ENCODE peak calls at places on chromosomes 5 and 9, in nine cellular contexts. H is Kasumi-1; K is EH; D is T follicular helper cell; R is activated CD8-positive, alpha-beta memory T cell treated with anti-CD3 and anti-CD28 coated beads, Interleukin-2, amount 50 U/mL, for 4 hours; Y is endodermal cell; Q is endothelial cell; P is anterior cingulate cortex; V is NCI-H1417. N is an unnamed sample.
A peak's percentile ranks its signal among the peaks of the same experiment; 100 is the strongest.

GRCh38 chr5:66144799-66145390 is 795 bp downstream of the SREK1 start:
- DNase-seq in H (peak; percentile 79), K (no peak), D (no peak), R (no peak), Y (no peak), Q (no peak), P (no peak), V (peak; percentile 92), N (no peak)

GRCh38 chr9:80866121-80866520 is 823.2 kb downstream of the TLE1 start:
- DNase-seq in H (no peak), K (no peak), D (no peak), R (no peak), Y (no peak), Q (no peak), P (no peak), V (no peak), N (no peak)

GRCh38 chr5:73250645-73251044 is 77.7 kb downstream of the TMEM174 start:
- DNase-seq in H (no peak), K (no peak), D (no peak), R (no peak), Y (no peak), Q (no peak), P (no peak), V (peak; percentile 37), N (no peak)

GRCh38 chr9:18906656-18907395 is 126.2 kb downstream of the SAXO1 start:
- DNase-seq in H (peak; percentile 42), K (peak; percentile 72), D (no peak), R (no peak), Y (no peak), Q (no peak), P (no peak), V (no peak), N (peak; percentile 75)

GRCh38 chr5:61637566-61637965 is 305.5 kb downstream of the ZSWIM6 start:
- DNase-seq in H (no peak), K (peak; percentile 45), D (no peak), R (no peak), Y (no peak), Q (no peak), P (no peak), V (peak; percentile 46), N (peak; percentile 24)

GRCh38 chr9:115757461-115757860 is 396.1 kb upstream of the PAPPA start:
- DNase-seq in H (no peak), K (peak; percentile 7), D (no peak), R (no peak), Y (no peak), Q (no peak), P (no peak), V (peak; percentile 13), N (no peak)

GRCh38 chr9:27351438-27351837 is 54.5 kb upstream of the EQTN start:
- DNase-seq in H (no peak), K (no peak), D (no peak), R (no peak), Y (no peak), Q (no peak), P (no peak), V (no peak), N (no peak)

GRCh38 chr5:160390787-160391696 is 8.8 kb downstream of the FAM200C start:
- DNase-seq in H (peak; percentile 62), K (peak; percentile 43), D (no peak), R (no peak), Y (no peak), Q (no peak), P (no peak), V (peak; percentile 12), N (peak; percentile 33)

GRCh38 chr9:88593537-88594185 is 58.7 kb downstream of the NXNL2 start:
- DNase-seq in H (peak; percentile 62), K (peak; percentile 74), D (peak; percentile 14), R (peak; percentile 51), Y (no peak), Q (peak; percentile 37), P (no peak), V (peak; percentile 52), N (peak; percentile 72)

GRCh38 chr9:121750715-121751623 is 99.5 kb downstream of the DAB2IP start:
- DNase-seq in H (no peak), K (no peak), D (no peak), R (no peak), Y (peak; percentile 59), Q (no peak), P (peak; percentile 49), V (no peak), N (peak; percentile 66)

GRCh38 chr9:14362175-14362574 is 48.2 kb upstream of the NFIB start:
- DNase-seq in H (no peak), K (peak; percentile 71), D (no peak), R (no peak), Y (no peak), Q (no peak), P (no peak), V (no peak), N (no peak)